ENCODE peak calls at places on chromosomes 16 and 17, in seven cellular contexts. One of them, this sample, is unnamed.

GRCh38 chr16:57167951-57168350 is 17.9 kb downstream of the PSME3IP1 start:
- DNase-seq in Calu3: no peak
- DNase-seq in CD4-positive, alpha-beta T cell: no peak
- DNase-seq in lung: no peak
- DNase-seq in activated CD8-positive, alpha-beta T cell treated with anti-CD3 and anti-CD28 coated beads for 36 hours: peak; percentile 16
- DNase-seq in heart left ventricle: no peak
- DNase-seq in natural killer cell: no peak
- DNase-seq in this sample: peak; percentile 59

GRCh38 chr17:83036193-83036592 is 43.2 kb upstream of the METRNL start:
- DNase-seq in lung: no peak
- DNase-seq in CD4-positive, alpha-beta T cell: no peak
- DNase-seq in heart left ventricle: no peak
- DNase-seq in activated CD8-positive, alpha-beta T cell treated with anti-CD3 and anti-CD28 coated beads for 36 hours: no peak
- DNase-seq in natural killer cell: no peak
- DNase-seq in Calu3: no peak
- DNase-seq in this sample: no peak

GRCh38 chr17:33506889-33507650 is 214.0 kb upstream of the ASIC2 start:
- DNase-seq in Calu3: no peak
- DNase-seq in heart left ventricle: peak; percentile 33
- DNase-seq in activated CD8-positive, alpha-beta T cell treated with anti-CD3 and anti-CD28 coated beads for 36 hours: no peak
- DNase-seq in natural killer cell: no peak
- DNase-seq in lung: no peak
- DNase-seq in CD4-positive, alpha-beta T cell: no peak
- DNase-seq in this sample: no peak

GRCh38 chr17:43814026-43814425 is 18.9 kb downstream of the MPP3 start:
- DNase-seq in CD4-positive, alpha-beta T cell: no peak
- DNase-seq in lung: no peak
- DNase-seq in activated CD8-positive, alpha-beta T cell treated with anti-CD3 and anti-CD28 coated beads for 36 hours: no peak
- DNase-seq in heart left ventricle: no peak
- DNase-seq in Calu3: no peak
- DNase-seq in natural killer cell: no peak
- DNase-seq in this sample: no peak

GRCh38 chr17:81926451-81927144 is 937 bp downstream of the MAFG start:
- DNase-seq in Calu3: peak; percentile 76
- DNase-seq in heart left ventricle: peak; percentile 89
- DNase-seq in activated CD8-positive, alpha-beta T cell treated with anti-CD3 and anti-CD28 coated beads for 36 hours: peak; percentile 76
- DNase-seq in CD4-positive, alpha-beta T cell: peak; percentile 53
- DNase-seq in natural killer cell: peak; percentile 45
- DNase-seq in lung: peak; percentile 79
- DNase-seq in this sample: peak; percentile 87

GRCh38 chr16:85716680-85717038 is 27.9 kb upstream of the GINS2 start:
- DNase-seq in natural killer cell: no peak
- DNase-seq in lung: no peak
- DNase-seq in activated CD8-positive, alpha-beta T cell treated with anti-CD3 and anti-CD28 coated beads for 36 hours: no peak
- DNase-seq in CD4-positive, alpha-beta T cell: no peak
- DNase-seq in Calu3: no peak
- DNase-seq in heart left ventricle: no peak
- DNase-seq in this sample: no peak

GRCh38 chr17:62891659-62892058 is 74.4 kb upstream of the TANC2 start:
- DNase-seq in CD4-positive, alpha-beta T cell: no peak
- DNase-seq in lung: no peak
- DNase-seq in Calu3: no peak
- DNase-seq in natural killer cell: no peak
- DNase-seq in activated CD8-positive, alpha-beta T cell treated with anti-CD3 and anti-CD28 coated beads for 36 hours: no peak
- DNase-seq in heart left ventricle: no peak
- DNase-seq in this sample: no peak

GRCh38 chr17:31724026-31724425 is 135.0 kb downstream of the COPRS start:
- DNase-seq in CD4-positive, alpha-beta T cell: no peak
- DNase-seq in activated CD8-positive, alpha-beta T cell treated with anti-CD3 and anti-CD28 coated beads for 36 hours: no peak
- DNase-seq in lung: no peak
- DNase-seq in natural killer cell: no peak
- DNase-seq in heart left ventricle: no peak
- DNase-seq in Calu3: no peak
- DNase-seq in this sample: no peak

GRCh38 chr17:62681939-62682381 is 54.5 kb downstream of the MRC2 start:
- DNase-seq in heart left ventricle: no peak
- DNase-seq in lung: no peak
- DNase-seq in Calu3: no peak
- DNase-seq in activated CD8-positive, alpha-beta T cell treated with anti-CD3 and anti-CD28 coated beads for 36 hours: no peak
- DNase-seq in natural killer cell: no peak
- DNase-seq in CD4-positive, alpha-beta T cell: no peak
- DNase-seq in this sample: no peak

GRCh38 chr16:48081656-48082055 is 74.1 kb downstream of the ABCC12 start:
- DNase-seq in heart left ventricle: no peak
- DNase-seq in Calu3: no peak
- DNase-seq in activated CD8-positive, alpha-beta T cell treated with anti-CD3 and anti-CD28 coated beads for 36 hours: no peak
- DNase-seq in natural killer cell: no peak
- DNase-seq in CD4-positive, alpha-beta T cell: no peak
- DNase-seq in lung: no peak
- DNase-seq in this sample: no peak

GRCh38 chr16:22192261-22193133 is 13.6 kb upstream of the EEF2K start:
- DNase-seq in natural killer cell: peak; percentile 83
- DNase-seq in Calu3: peak; percentile 63
- DNase-seq in CD4-positive, alpha-beta T cell: peak; percentile 64
- DNase-seq in heart left ventricle: peak; percentile 89
- DNase-seq in activated CD8-positive, alpha-beta T cell treated with anti-CD3 and anti-CD28 coated beads for 36 hours: peak; percentile 95
- DNase-seq in lung: peak; percentile 82
- DNase-seq in this sample: peak; percentile 58

GRCh38 chr16:84724619-84725307 is 25.0 kb downstream of the USP10 start:
- DNase-seq in heart left ventricle: no peak
- DNase-seq in lung: no peak
- DNase-seq in activated CD8-positive, alpha-beta T cell treated with anti-CD3 and anti-CD28 coated beads for 36 hours: peak; percentile 54
- DNase-seq in CD4-positive, alpha-beta T cell: no peak
- DNase-seq in Calu3: no peak
- DNase-seq in natural killer cell: no peak
- DNase-seq in this sample: peak; percentile 25

GRCh38 chr17:61926831-61927210 is 961 bp downstream of the INTS2 start:
- DNase-seq in activated CD8-positive, alpha-beta T cell treated with anti-CD3 and anti-CD28 coated beads for 36 hours: no peak
- DNase-seq in heart left ventricle: no peak
- DNase-seq in lung: no peak
- DNase-seq in Calu3: no peak
- DNase-seq in CD4-positive, alpha-beta T cell: no peak
- DNase-seq in natural killer cell: no peak
- DNase-seq in this sample: no peak

GRCh38 chr16:23160574-23160973 is 11.3 kb upstream of the USP31 start:
- DNase-seq in heart left ventricle: no peak
- DNase-seq in lung: no peak
- DNase-seq in natural killer cell: no peak
- DNase-seq in activated CD8-positive, alpha-beta T cell treated with anti-CD3 and anti-CD28 coated beads for 36 hours: no peak
- DNase-seq in CD4-positive, alpha-beta T cell: no peak
- DNase-seq in Calu3: no peak
- DNase-seq in this sample: no peak

GRCh38 chr16:17468611-17469010 is 2.1 kb downstream of the XYLT1 start:
- DNase-seq in natural killer cell: no peak
- DNase-seq in Calu3: no peak
- DNase-seq in CD4-positive, alpha-beta T cell: no peak
- DNase-seq in heart left ventricle: no peak
- DNase-seq in activated CD8-positive, alpha-beta T cell treated with anti-CD3 and anti-CD28 coated beads for 36 hours: no peak
- DNase-seq in lung: no peak
- DNase-seq in this sample: no peak

GRCh38 chr16:1121009-1121408 is 25.0 kb upstream of the C1QTNF8 start:
- DNase-seq in Calu3: no peak
- DNase-seq in activated CD8-positive, alpha-beta T cell treated with anti-CD3 and anti-CD28 coated beads for 36 hours: no peak
- DNase-seq in natural killer cell: no peak
- DNase-seq in heart left ventricle: no peak
- DNase-seq in lung: no peak
- DNase-seq in CD4-positive, alpha-beta T cell: no peak
- DNase-seq in this sample: no peak

GRCh38 chr16:25111403-25112166 is at the start of gene LCMT1:
- DNase-seq in activated CD8-positive, alpha-beta T cell treated with anti-CD3 and anti-CD28 coated beads for 36 hours: peak; percentile 97
- DNase-seq in lung: peak; percentile 96
- DNase-seq in heart left ventricle: peak; percentile 94
- DNase-seq in Calu3: peak; percentile 92
- DNase-seq in CD4-positive, alpha-beta T cell: peak; percentile 86
- DNase-seq in natural killer cell: peak; percentile 84
- DNase-seq in this sample: peak; percentile 95
- TF ChIP-seq CTCF in activated CD8-positive, alpha-beta T cell treated with anti-CD3 and anti-CD28 coated beads for 36 hours: no peak
- TF ChIP-seq CTCF in lung: no peak
- TF ChIP-seq CTCF in heart left ventricle: no peak
- TF ChIP-seq CTCF in Calu3: no peak
- TF ChIP-seq CTCF in CD4-positive, alpha-beta T cell: no peak
- TF ChIP-seq CTCF in natural killer cell: no peak
- TF ChIP-seq CTCF in this sample: no peak

GRCh38 chr17:36892112-36892838 is 45.0 kb upstream of the LHX1 start:
- DNase-seq in CD4-positive, alpha-beta T cell: no peak
- DNase-seq in lung: no peak
- DNase-seq in natural killer cell: no peak
- DNase-seq in activated CD8-positive, alpha-beta T cell treated with anti-CD3 and anti-CD28 coated beads for 36 hours: no peak
- DNase-seq in Calu3: peak; percentile 70
- DNase-seq in heart left ventricle: no peak
- DNase-seq in this sample: no peak
- TF ChIP-seq CTCF in CD4-positive, alpha-beta T cell: no peak
- TF ChIP-seq CTCF in lung: no peak
- TF ChIP-seq CTCF in natural killer cell: no peak
- TF ChIP-seq CTCF in activated CD8-positive, alpha-beta T cell treated with anti-CD3 and anti-CD28 coated beads for 36 hours: no peak
- TF ChIP-seq CTCF in Calu3: no peak
- TF ChIP-seq CTCF in heart left ventricle: no peak
- TF ChIP-seq CTCF in this sample: no peak

GRCh38 chr17:46822388-46822921 is 4.0 kb upstream of the WNT3 start:
- DNase-seq in Calu3: peak; percentile 87
- DNase-seq in heart left ventricle: no peak
- DNase-seq in CD4-positive, alpha-beta T cell: no peak
- DNase-seq in natural killer cell: no peak
- DNase-seq in activated CD8-positive, alpha-beta T cell treated with anti-CD3 and anti-CD28 coated beads for 36 hours: peak; percentile 60
- DNase-seq in lung: peak; percentile 34
- DNase-seq in this sample: peak; percentile 58
- TF ChIP-seq CTCF in Calu3: peak; percentile 100
- TF ChIP-seq CTCF in heart left ventricle: peak; percentile 48
- TF ChIP-seq CTCF in CD4-positive, alpha-beta T cell: peak; percentile 52
- TF ChIP-seq CTCF in natural killer cell: peak; percentile 49
- TF ChIP-seq CTCF in activated CD8-positive, alpha-beta T cell treated with anti-CD3 and anti-CD28 coated beads for 36 hours: peak; percentile 97
- TF ChIP-seq CTCF in lung: no peak
- TF ChIP-seq CTCF in this sample: peak; percentile 70

DNA sequence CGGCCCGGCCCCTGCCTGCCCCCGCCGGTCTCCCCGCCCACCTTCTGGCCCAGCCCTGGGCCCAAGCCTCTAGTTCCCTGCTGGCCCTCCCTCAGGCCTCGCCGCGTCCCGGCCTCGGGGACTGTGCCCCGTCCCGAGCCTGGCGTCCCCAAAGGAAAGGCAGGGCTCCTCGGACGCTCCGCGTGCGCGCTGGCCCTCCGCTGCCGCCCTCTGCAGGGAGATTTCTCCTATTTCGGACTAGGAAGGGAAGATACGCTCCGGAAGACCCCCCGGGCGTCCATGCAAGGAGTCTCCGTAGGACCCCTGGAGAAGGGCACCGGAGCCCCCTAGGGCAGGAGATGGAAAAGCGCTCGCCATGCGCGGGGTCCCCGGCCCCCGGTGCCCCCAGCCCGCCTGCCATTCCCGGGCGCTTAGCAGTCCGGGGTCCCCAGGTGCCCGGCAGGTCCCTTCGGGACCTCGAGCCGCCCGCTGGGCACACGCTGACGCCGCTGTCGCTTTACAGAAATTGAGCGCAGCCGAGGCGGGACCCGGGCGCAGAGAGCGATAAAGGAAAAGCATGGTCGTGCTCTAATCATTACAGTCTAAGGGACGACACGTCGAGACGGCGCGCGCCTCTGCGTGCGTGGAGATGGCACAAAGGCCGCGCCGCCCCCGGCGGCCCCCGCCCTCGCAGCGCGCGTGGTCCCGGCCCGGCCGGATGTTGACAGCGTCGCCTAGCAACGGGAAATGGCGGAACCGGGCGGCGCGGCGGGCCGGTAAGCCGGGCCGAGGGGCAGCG is at the start of gene CCDC40:
- DNase-seq in lung: peak; percentile 84
- DNase-seq in natural killer cell: peak; percentile 80
- DNase-seq in heart left ventricle: peak; percentile 90
- DNase-seq in CD4-positive, alpha-beta T cell: peak; percentile 72
- DNase-seq in Calu3: peak; percentile 91
- DNase-seq in activated CD8-positive, alpha-beta T cell treated with anti-CD3 and anti-CD28 coated beads for 36 hours: peak; percentile 79
- DNase-seq in this sample: peak; percentile 92
- TF ChIP-seq CTCF in lung: no peak
- TF ChIP-seq CTCF in natural killer cell: no peak
- TF ChIP-seq CTCF in heart left ventricle: no peak
- TF ChIP-seq CTCF in CD4-positive, alpha-beta T cell: no peak
- TF ChIP-seq CTCF in Calu3: no peak
- TF ChIP-seq CTCF in activated CD8-positive, alpha-beta T cell treated with anti-CD3 and anti-CD28 coated beads for 36 hours: no peak
- TF ChIP-seq CTCF in this sample: no peak

GRCh38 chr16:77043076-77043475 is 147.9 kb upstream of the MON1B start:
- DNase-seq in natural killer cell: no peak
- DNase-seq in CD4-positive, alpha-beta T cell: no peak
- DNase-seq in Calu3: peak; percentile 30
- DNase-seq in heart left ventricle: no peak
- DNase-seq in lung: no peak
- DNase-seq in activated CD8-positive, alpha-beta T cell treated with anti-CD3 and anti-CD28 coated beads for 36 hours: peak; percentile 12
- DNase-seq in this sample: peak; percentile 25
- TF ChIP-seq CTCF in natural killer cell: no peak
- TF ChIP-seq CTCF in CD4-positive, alpha-beta T cell: no peak
- TF ChIP-seq CTCF in Calu3: peak; percentile 12
- TF ChIP-seq CTCF in heart left ventricle: no peak
- TF ChIP-seq CTCF in lung: no peak
- TF ChIP-seq CTCF in activated CD8-positive, alpha-beta T cell treated with anti-CD3 and anti-CD28 coated beads for 36 hours: no peak
- TF ChIP-seq CTCF in this sample: peak; percentile 25

DNA sequence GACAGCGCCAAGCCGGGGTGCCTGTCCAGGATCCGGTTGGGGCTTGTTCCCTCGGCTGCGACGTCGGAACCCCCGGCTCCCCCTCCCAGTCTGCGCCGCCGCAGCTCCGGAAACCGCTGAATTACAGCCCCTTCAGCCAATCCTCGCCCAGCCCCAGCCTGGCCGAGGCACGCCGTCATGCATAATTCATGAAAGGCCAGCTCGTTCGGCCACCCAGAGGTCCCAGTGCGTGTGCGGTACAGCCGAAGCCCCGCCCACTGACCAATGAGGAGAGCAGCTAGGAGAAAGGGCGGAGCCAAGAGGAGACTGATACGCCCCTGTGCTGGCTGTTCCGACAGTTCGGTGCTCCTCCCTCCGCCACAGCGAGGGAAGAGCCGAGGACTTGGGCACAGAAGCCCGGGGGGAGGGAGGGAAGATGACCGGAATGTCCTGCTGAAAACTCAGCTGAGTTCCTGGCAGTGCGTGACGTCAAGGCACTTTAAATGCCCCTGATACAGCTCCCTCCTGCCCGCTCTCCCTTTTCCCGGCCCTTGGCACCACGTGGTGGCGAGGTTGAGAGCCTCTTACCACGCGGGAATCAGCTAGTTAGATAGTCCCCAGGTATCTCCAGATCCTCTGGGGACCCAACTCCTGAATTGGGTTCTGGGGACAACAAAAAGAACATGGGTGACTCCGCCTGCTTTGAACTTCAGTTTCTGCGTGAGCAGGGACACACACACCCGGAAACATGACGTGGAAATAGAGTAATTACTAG is at the start of gene STAT3:
- DNase-seq in Calu3: peak; percentile 100
- DNase-seq in natural killer cell: peak; percentile 100
- DNase-seq in lung: peak; percentile 100
- DNase-seq in CD4-positive, alpha-beta T cell: peak; percentile 100
- DNase-seq in heart left ventricle: peak; percentile 100
- DNase-seq in activated CD8-positive, alpha-beta T cell treated with anti-CD3 and anti-CD28 coated beads for 36 hours: peak; percentile 100
- DNase-seq in this sample: peak; percentile 99
- TF ChIP-seq CTCF in Calu3: no peak
- TF ChIP-seq CTCF in natural killer cell: no peak
- TF ChIP-seq CTCF in lung: no peak
- TF ChIP-seq CTCF in CD4-positive, alpha-beta T cell: no peak
- TF ChIP-seq CTCF in heart left ventricle: no peak
- TF ChIP-seq CTCF in activated CD8-positive, alpha-beta T cell treated with anti-CD3 and anti-CD28 coated beads for 36 hours: no peak
- TF ChIP-seq CTCF in this sample: no peak

DNA sequence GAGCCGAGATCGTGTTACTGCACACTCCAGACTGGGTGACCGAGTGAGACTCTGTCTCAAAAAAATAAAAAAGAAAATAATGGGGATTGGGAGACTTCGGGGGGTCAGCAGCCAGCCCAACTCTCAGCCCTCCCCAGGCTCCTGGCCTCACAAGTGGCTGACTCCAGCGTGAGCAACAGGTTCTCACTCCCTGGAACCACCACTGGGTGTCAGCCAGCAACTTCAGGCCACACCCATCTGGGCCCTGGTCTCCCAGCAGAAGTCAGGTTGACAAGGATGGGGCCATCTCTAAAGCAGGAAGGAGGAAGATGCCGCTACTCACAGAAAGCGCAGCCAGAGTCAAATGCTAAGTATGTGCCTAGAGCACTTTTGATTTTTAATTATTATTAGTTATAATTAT is 139.4 kb downstream of the C16orf78 start:
- DNase-seq in activated CD8-positive, alpha-beta T cell treated with anti-CD3 and anti-CD28 coated beads for 36 hours: peak; percentile 11
- DNase-seq in natural killer cell: no peak
- DNase-seq in lung: no peak
- DNase-seq in Calu3: peak; percentile 25
- DNase-seq in heart left ventricle: no peak
- DNase-seq in CD4-positive, alpha-beta T cell: no peak
- DNase-seq in this sample: peak; percentile 59
- TF ChIP-seq CTCF in activated CD8-positive, alpha-beta T cell treated with anti-CD3 and anti-CD28 coated beads for 36 hours: no peak
- TF ChIP-seq CTCF in natural killer cell: no peak
- TF ChIP-seq CTCF in lung: no peak
- TF ChIP-seq CTCF in Calu3: no peak
- TF ChIP-seq CTCF in heart left ventricle: no peak
- TF ChIP-seq CTCF in CD4-positive, alpha-beta T cell: no peak
- TF ChIP-seq CTCF in this sample: peak; percentile 10

This sample was measured in GM13977.